ENCODE peak calls at places on chromosomes 5 and 9, in seven cellular contexts. One of them, this sample, is unnamed.

GRCh38 chr5:55613112-55613868 is 78.5 kb upstream of the PLPP1 start:
- DNase-seq in posterior cingulate gyrus: no peak
- DNase-seq in choroid plexus epithelial cell: no peak
- DNase-seq in lower leg skin: no peak
- DNase-seq in T-helper 17 cell: no peak
- DNase-seq in stimulated activated CD8-positive, alpha-beta memory T cell treated with anti-CD3 and anti-CD28 coated beads, Interleukin-15, amount 100 ng/mL, for 24 hours: no peak
- DNase-seq in amniotic stem cell: no peak
- DNase-seq in this sample: no peak

GRCh38 chr5:89900346-89900745 is 509.2 kb downstream of the CETN3 start:
- DNase-seq in choroid plexus epithelial cell: no peak
- DNase-seq in lower leg skin: no peak
- DNase-seq in posterior cingulate gyrus: no peak
- DNase-seq in amniotic stem cell: no peak
- DNase-seq in stimulated activated CD8-positive, alpha-beta memory T cell treated with anti-CD3 and anti-CD28 coated beads, Interleukin-15, amount 100 ng/mL, for 24 hours: no peak
- DNase-seq in T-helper 17 cell: no peak
- DNase-seq in this sample: no peak

GRCh38 chr5:55042886-55043285 is 18.8 kb downstream of the GZMK start:
- DNase-seq in amniotic stem cell: no peak
- DNase-seq in T-helper 17 cell: no peak
- DNase-seq in stimulated activated CD8-positive, alpha-beta memory T cell treated with anti-CD3 and anti-CD28 coated beads, Interleukin-15, amount 100 ng/mL, for 24 hours: no peak
- DNase-seq in posterior cingulate gyrus: no peak
- DNase-seq in choroid plexus epithelial cell: no peak
- DNase-seq in lower leg skin: no peak
- DNase-seq in this sample: no peak

GRCh38 chr5:117982691-117983090 is 1005.7 kb downstream of the DTWD2 start:
- DNase-seq in lower leg skin: no peak
- DNase-seq in T-helper 17 cell: no peak
- DNase-seq in amniotic stem cell: no peak
- DNase-seq in posterior cingulate gyrus: no peak
- DNase-seq in stimulated activated CD8-positive, alpha-beta memory T cell treated with anti-CD3 and anti-CD28 coated beads, Interleukin-15, amount 100 ng/mL, for 24 hours: no peak
- DNase-seq in choroid plexus epithelial cell: no peak
- DNase-seq in this sample: no peak

GRCh38 chr9:131149678-131150033 is 24.3 kb downstream of the NUP214 start:
- DNase-seq in stimulated activated CD8-positive, alpha-beta memory T cell treated with anti-CD3 and anti-CD28 coated beads, Interleukin-15, amount 100 ng/mL, for 24 hours: no peak
- DNase-seq in amniotic stem cell: no peak
- DNase-seq in T-helper 17 cell: no peak
- DNase-seq in choroid plexus epithelial cell: no peak
- DNase-seq in lower leg skin: no peak
- DNase-seq in posterior cingulate gyrus: no peak
- DNase-seq in this sample: no peak

GRCh38 chr5:60943624-60944023 is 1.2 kb downstream of the ERCC8 start:
- DNase-seq in T-helper 17 cell: no peak
- DNase-seq in posterior cingulate gyrus: no peak
- DNase-seq in lower leg skin: no peak
- DNase-seq in stimulated activated CD8-positive, alpha-beta memory T cell treated with anti-CD3 and anti-CD28 coated beads, Interleukin-15, amount 100 ng/mL, for 24 hours: no peak
- DNase-seq in amniotic stem cell: no peak
- DNase-seq in choroid plexus epithelial cell: no peak
- DNase-seq in this sample: no peak

GRCh38 chr5:147483961-147484707 is 25.7 kb downstream of the DPYSL3 start:
- DNase-seq in posterior cingulate gyrus: no peak
- DNase-seq in amniotic stem cell: peak; percentile 59
- DNase-seq in T-helper 17 cell: no peak
- DNase-seq in choroid plexus epithelial cell: peak; percentile 68
- DNase-seq in lower leg skin: peak; percentile 61
- DNase-seq in stimulated activated CD8-positive, alpha-beta memory T cell treated with anti-CD3 and anti-CD28 coated beads, Interleukin-15, amount 100 ng/mL, for 24 hours: no peak
- DNase-seq in this sample: peak; percentile 97

GRCh38 chr5:115477581-115477980 is 67.0 kb downstream of the FEM1C start:
- DNase-seq in posterior cingulate gyrus: no peak
- DNase-seq in amniotic stem cell: no peak
- DNase-seq in lower leg skin: no peak
- DNase-seq in stimulated activated CD8-positive, alpha-beta memory T cell treated with anti-CD3 and anti-CD28 coated beads, Interleukin-15, amount 100 ng/mL, for 24 hours: no peak
- DNase-seq in choroid plexus epithelial cell: no peak
- DNase-seq in T-helper 17 cell: no peak
- DNase-seq in this sample: no peak

GRCh38 chr9:14440062-14440461 is 126.1 kb upstream of the NFIB start:
- DNase-seq in stimulated activated CD8-positive, alpha-beta memory T cell treated with anti-CD3 and anti-CD28 coated beads, Interleukin-15, amount 100 ng/mL, for 24 hours: no peak
- DNase-seq in amniotic stem cell: no peak
- DNase-seq in T-helper 17 cell: no peak
- DNase-seq in lower leg skin: no peak
- DNase-seq in choroid plexus epithelial cell: no peak
- DNase-seq in posterior cingulate gyrus: no peak
- DNase-seq in this sample: no peak

GRCh38 chr5:113161806-113162205 is 185.2 kb downstream of the DCP2 start:
- DNase-seq in T-helper 17 cell: no peak
- DNase-seq in amniotic stem cell: no peak
- DNase-seq in posterior cingulate gyrus: no peak
- DNase-seq in lower leg skin: peak; percentile 43
- DNase-seq in stimulated activated CD8-positive, alpha-beta memory T cell treated with anti-CD3 and anti-CD28 coated beads, Interleukin-15, amount 100 ng/mL, for 24 hours: no peak
- DNase-seq in choroid plexus epithelial cell: no peak
- DNase-seq in this sample: no peak

GRCh38 chr5:55222819-55223124 is 4.3 kb downstream of the MCIDAS start:
- DNase-seq in stimulated activated CD8-positive, alpha-beta memory T cell treated with anti-CD3 and anti-CD28 coated beads, Interleukin-15, amount 100 ng/mL, for 24 hours: no peak
- DNase-seq in posterior cingulate gyrus: no peak
- DNase-seq in choroid plexus epithelial cell: no peak
- DNase-seq in lower leg skin: no peak
- DNase-seq in amniotic stem cell: no peak
- DNase-seq in T-helper 17 cell: no peak
- DNase-seq in this sample: no peak